ENCODE peak calls at places on chromosome 9, in four cellular contexts. One of them, this sample, is unnamed.

GRCh38 chr9:129037767-129038098 is 1.3 kb downstream of the MIGA2 start:
- DNase-seq in bronchial epithelial cell: no peak
- DNase-seq in CD4-positive, alpha-beta T cell: no peak
- DNase-seq in choroid plexus epithelial cell: no peak
- DNase-seq in this sample: no peak

GRCh38 chr9:35852267-35852815 is 17.9 kb downstream of the OR13J1 start:
- DNase-seq in bronchial epithelial cell: no peak
- DNase-seq in CD4-positive, alpha-beta T cell: no peak
- DNase-seq in choroid plexus epithelial cell: no peak
- DNase-seq in this sample: no peak

GRCh38 chr9:38065369-38066075 is 3.5 kb downstream of the SHB start:
- DNase-seq in choroid plexus epithelial cell: no peak
- DNase-seq in bronchial epithelial cell: no peak
- DNase-seq in CD4-positive, alpha-beta T cell: no peak
- DNase-seq in this sample: no peak

GRCh38 chr9:91812191-91812590 is 137.8 kb downstream of the ROR2 start:
- DNase-seq in CD4-positive, alpha-beta T cell: no peak
- DNase-seq in bronchial epithelial cell: no peak
- DNase-seq in choroid plexus epithelial cell: no peak
- DNase-seq in this sample: no peak

GRCh38 chr9:93092171-93092991 is 3.6 kb upstream of the CARD19 start:
- DNase-seq in CD4-positive, alpha-beta T cell: no peak
- DNase-seq in choroid plexus epithelial cell: no peak
- DNase-seq in bronchial epithelial cell: no peak
- DNase-seq in this sample: no peak

GRCh38 chr9:20378851-20379250 is 243.4 kb downstream of the MLLT3 start:
- DNase-seq in choroid plexus epithelial cell: no peak
- DNase-seq in bronchial epithelial cell: no peak
- DNase-seq in CD4-positive, alpha-beta T cell: no peak
- DNase-seq in this sample: no peak

GRCh38 chr9:124259273-124260078 is 1.7 kb downstream of the NEK6 start:
- DNase-seq in choroid plexus epithelial cell: peak
- DNase-seq in bronchial epithelial cell: peak
- DNase-seq in CD4-positive, alpha-beta T cell: no peak
- DNase-seq in this sample: peak

GRCh38 chr9:30116673-30117217 is 2267.7 kb upstream of the ACO1 start:
- DNase-seq in choroid plexus epithelial cell: no peak
- DNase-seq in CD4-positive, alpha-beta T cell: no peak
- DNase-seq in bronchial epithelial cell: no peak
- DNase-seq in this sample: no peak

GRCh38 chr9:136160939-136161610 is 42.4 kb upstream of the TMEM250 start:
- DNase-seq in CD4-positive, alpha-beta T cell: no peak
- DNase-seq in bronchial epithelial cell: no peak
- DNase-seq in choroid plexus epithelial cell: no peak
- DNase-seq in this sample: no peak

GRCh38 chr9:68653141-68653595 is 51.9 kb upstream of the PIP5K1B start:
- DNase-seq in bronchial epithelial cell: no peak
- DNase-seq in CD4-positive, alpha-beta T cell: no peak
- DNase-seq in choroid plexus epithelial cell: no peak
- DNase-seq in this sample: no peak

GRCh38 chr9:80615964-80616363 is 1044.2 kb downstream of the TLE4 start:
- DNase-seq in CD4-positive, alpha-beta T cell: no peak
- DNase-seq in bronchial epithelial cell: no peak
- DNase-seq in choroid plexus epithelial cell: peak
- DNase-seq in this sample: no peak

GRCh38 chr9:34506623-34507022 is 16.2 kb downstream of the ENHO start:
- DNase-seq in choroid plexus epithelial cell: no peak
- DNase-seq in bronchial epithelial cell: no peak
- DNase-seq in CD4-positive, alpha-beta T cell: no peak
- DNase-seq in this sample: no peak

GRCh38 chr9:84226126-84226525 is 114.4 kb downstream of the SLC28A3 start:
- DNase-seq in bronchial epithelial cell: no peak
- DNase-seq in CD4-positive, alpha-beta T cell: no peak
- DNase-seq in choroid plexus epithelial cell: no peak
- DNase-seq in this sample: no peak

GRCh38 chr9:99019523-99020331 is 76.0 kb downstream of the COL15A1 start:
- DNase-seq in choroid plexus epithelial cell: peak
- DNase-seq in CD4-positive, alpha-beta T cell: no peak
- DNase-seq in bronchial epithelial cell: peak
- DNase-seq in this sample: peak

GRCh38 chr9:136533775-136534157 is 12.1 kb downstream of the NOTCH1 start:
- DNase-seq in bronchial epithelial cell: peak
- DNase-seq in CD4-positive, alpha-beta T cell: peak
- DNase-seq in choroid plexus epithelial cell: no peak
- DNase-seq in this sample: peak

GRCh38 chr9:79764377-79764776 is 192.6 kb downstream of the TLE4 start:
- DNase-seq in bronchial epithelial cell: peak
- DNase-seq in CD4-positive, alpha-beta T cell: no peak
- DNase-seq in choroid plexus epithelial cell: peak
- DNase-seq in this sample: peak

GRCh38 chr9:89461302-89461701 is 36.6 kb downstream of the SEMA4D start:
- DNase-seq in CD4-positive, alpha-beta T cell: no peak
- DNase-seq in bronchial epithelial cell: peak
- DNase-seq in choroid plexus epithelial cell: peak
- DNase-seq in this sample: no peak

GRCh38 chr9:33146298-33146697 is 20.8 kb downstream of the B4GALT1 start:
- DNase-seq in choroid plexus epithelial cell: no peak
- DNase-seq in CD4-positive, alpha-beta T cell: no peak
- DNase-seq in bronchial epithelial cell: no peak
- DNase-seq in this sample: no peak

GRCh38 chr9:131663288-131663687 is 76.6 kb downstream of the RAPGEF1 start:
- DNase-seq in CD4-positive, alpha-beta T cell: no peak
- DNase-seq in bronchial epithelial cell: no peak
- DNase-seq in choroid plexus epithelial cell: no peak
- DNase-seq in this sample: no peak

GRCh38 chr9:97930972-97931371 is 7.0 kb downstream of the HEMGN start:
- DNase-seq in choroid plexus epithelial cell: no peak
- DNase-seq in bronchial epithelial cell: no peak
- DNase-seq in CD4-positive, alpha-beta T cell: no peak
- DNase-seq in this sample: no peak

GRCh38 chr9:125649315-125649714 is 57.7 kb downstream of the MAPKAP1 start:
- DNase-seq in choroid plexus epithelial cell: peak
- DNase-seq in bronchial epithelial cell: peak
- DNase-seq in CD4-positive, alpha-beta T cell: no peak
- DNase-seq in this sample: peak

GRCh38 chr9:82436480-82436879 is 447.9 kb downstream of the SPATA31D1 start:
- DNase-seq in choroid plexus epithelial cell: no peak
- DNase-seq in CD4-positive, alpha-beta T cell: no peak
- DNase-seq in bronchial epithelial cell: peak
- DNase-seq in this sample: peak

GRCh38 chr9:133874061-133874638 is 118.0 kb downstream of the VAV2 start:
- DNase-seq in choroid plexus epithelial cell: peak
- DNase-seq in bronchial epithelial cell: peak
- DNase-seq in CD4-positive, alpha-beta T cell: no peak
- DNase-seq in this sample: peak

GRCh38 chr9:27645166-27645840 is 72.0 kb upstream of the C9orf72 start:
- DNase-seq in bronchial epithelial cell: no peak
- DNase-seq in CD4-positive, alpha-beta T cell: no peak
- DNase-seq in choroid plexus epithelial cell: peak
- DNase-seq in this sample: no peak

GRCh38 chr9:136122425-136123383 is 4.0 kb upstream of the TMEM250 start:
- DNase-seq in CD4-positive, alpha-beta T cell: peak
- DNase-seq in choroid plexus epithelial cell: peak
- DNase-seq in bronchial epithelial cell: no peak
- DNase-seq in this sample: peak

GRCh38 chr9:115118471-115119156 is 657 bp upstream of the TNC start:
- DNase-seq in choroid plexus epithelial cell: peak
- DNase-seq in CD4-positive, alpha-beta T cell: no peak
- DNase-seq in bronchial epithelial cell: peak
- DNase-seq in this sample: peak

GRCh38 chr9:32703635-32704034 is 68.2 kb upstream of the TAF1L start:
- DNase-seq in bronchial epithelial cell: peak
- DNase-seq in CD4-positive, alpha-beta T cell: no peak
- DNase-seq in choroid plexus epithelial cell: peak
- DNase-seq in this sample: peak

DNA sequence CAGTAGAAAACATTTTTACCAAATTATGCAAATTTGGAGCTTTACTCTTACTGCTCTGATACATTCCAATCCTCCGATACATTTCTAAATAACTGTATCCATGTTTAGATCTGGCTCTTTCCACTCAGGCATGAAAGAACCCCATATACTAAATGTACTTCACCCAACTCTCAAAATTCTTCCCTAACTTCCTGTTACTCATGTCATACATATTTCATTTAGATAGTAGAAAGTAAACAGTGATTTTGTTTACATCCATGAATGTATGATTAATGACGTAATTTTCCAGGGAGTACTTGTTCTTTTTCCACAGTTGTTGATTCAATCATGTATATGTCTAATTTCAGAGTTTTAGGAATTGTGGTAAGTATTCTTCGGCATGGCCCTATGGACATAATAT is 1426.5 kb upstream of the C9orf72 start:
- DNase-seq in choroid plexus epithelial cell: peak
- DNase-seq in CD4-positive, alpha-beta T cell: no peak
- DNase-seq in bronchial epithelial cell: peak
- DNase-seq in this sample: peak
- TF ChIP-seq CTCF in choroid plexus epithelial cell: no peak
- TF ChIP-seq CTCF in CD4-positive, alpha-beta T cell: no peak
- TF ChIP-seq CTCF in bronchial epithelial cell: no peak
- TF ChIP-seq CTCF in this sample: no peak

GRCh38 chr9:110334871-110335270 is 2.8 kb downstream of the TXNDC8 start:
- DNase-seq in CD4-positive, alpha-beta T cell: no peak
- DNase-seq in choroid plexus epithelial cell: no peak
- DNase-seq in bronchial epithelial cell: no peak
- DNase-seq in this sample: no peak

GRCh38 chr9:110337727-110338522 is at the start of gene TXNDC8:
- DNase-seq in bronchial epithelial cell: no peak
- DNase-seq in choroid plexus epithelial cell: no peak
- DNase-seq in CD4-positive, alpha-beta T cell: no peak
- DNase-seq in this sample: no peak

GRCh38 chr9:110343537-110343936 is 5.9 kb upstream of the TXNDC8 start:
- DNase-seq in CD4-positive, alpha-beta T cell: no peak
- DNase-seq in choroid plexus epithelial cell: no peak
- DNase-seq in bronchial epithelial cell: no peak
- DNase-seq in this sample: no peak

DNA sequence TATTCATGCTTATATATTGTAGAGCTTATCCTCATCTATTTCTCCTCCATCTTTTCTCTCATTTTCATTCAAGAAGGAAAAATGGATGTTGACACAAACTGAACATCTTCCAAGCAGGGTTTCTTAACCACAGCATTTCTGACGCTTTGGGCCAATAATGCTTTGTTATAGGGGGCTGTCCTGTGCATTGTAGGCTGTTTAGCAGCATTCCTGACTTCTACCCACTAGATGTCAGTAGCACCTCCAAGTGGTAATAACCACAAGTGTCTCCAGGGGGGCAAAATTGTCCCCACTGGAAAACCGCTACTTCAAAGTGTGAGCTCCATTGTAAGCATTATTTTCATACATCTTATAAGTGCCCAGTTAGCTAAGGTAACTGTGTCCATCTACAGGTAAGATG is 2.6 kb upstream of the TXNDC8 start:
- DNase-seq in choroid plexus epithelial cell: peak
- DNase-seq in bronchial epithelial cell: peak
- DNase-seq in CD4-positive, alpha-beta T cell: no peak
- DNase-seq in this sample: peak
- TF ChIP-seq CTCF in choroid plexus epithelial cell: peak
- TF ChIP-seq CTCF in bronchial epithelial cell: peak
- TF ChIP-seq CTCF in CD4-positive, alpha-beta T cell: no peak
- TF ChIP-seq CTCF in this sample: peak

DNA sequence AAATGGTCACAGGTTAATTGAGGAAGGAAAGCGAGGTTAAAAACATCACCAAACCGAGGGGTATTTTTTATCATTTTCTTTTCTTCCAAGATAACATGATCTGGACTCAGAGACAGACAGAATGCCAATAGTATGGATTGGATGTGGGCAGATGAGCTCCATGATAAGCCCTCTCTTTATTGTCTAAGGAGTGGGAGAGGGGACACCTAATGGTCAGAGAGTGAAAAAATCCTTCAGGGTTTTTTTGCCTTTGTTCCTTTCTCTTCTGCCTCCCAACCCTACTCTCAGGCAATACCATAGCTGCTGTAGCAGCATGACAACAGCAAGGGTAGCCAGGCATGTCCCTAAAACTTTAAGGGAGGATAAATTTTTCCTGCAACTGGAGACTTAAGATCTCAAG is 94.7 kb downstream of the DIRAS2 start:
- DNase-seq in CD4-positive, alpha-beta T cell: no peak
- DNase-seq in bronchial epithelial cell: peak
- DNase-seq in choroid plexus epithelial cell: peak
- DNase-seq in this sample: peak
- TF ChIP-seq CTCF in CD4-positive, alpha-beta T cell: no peak
- TF ChIP-seq CTCF in bronchial epithelial cell: peak
- TF ChIP-seq CTCF in choroid plexus epithelial cell: peak
- TF ChIP-seq CTCF in this sample: no peak

DNA sequence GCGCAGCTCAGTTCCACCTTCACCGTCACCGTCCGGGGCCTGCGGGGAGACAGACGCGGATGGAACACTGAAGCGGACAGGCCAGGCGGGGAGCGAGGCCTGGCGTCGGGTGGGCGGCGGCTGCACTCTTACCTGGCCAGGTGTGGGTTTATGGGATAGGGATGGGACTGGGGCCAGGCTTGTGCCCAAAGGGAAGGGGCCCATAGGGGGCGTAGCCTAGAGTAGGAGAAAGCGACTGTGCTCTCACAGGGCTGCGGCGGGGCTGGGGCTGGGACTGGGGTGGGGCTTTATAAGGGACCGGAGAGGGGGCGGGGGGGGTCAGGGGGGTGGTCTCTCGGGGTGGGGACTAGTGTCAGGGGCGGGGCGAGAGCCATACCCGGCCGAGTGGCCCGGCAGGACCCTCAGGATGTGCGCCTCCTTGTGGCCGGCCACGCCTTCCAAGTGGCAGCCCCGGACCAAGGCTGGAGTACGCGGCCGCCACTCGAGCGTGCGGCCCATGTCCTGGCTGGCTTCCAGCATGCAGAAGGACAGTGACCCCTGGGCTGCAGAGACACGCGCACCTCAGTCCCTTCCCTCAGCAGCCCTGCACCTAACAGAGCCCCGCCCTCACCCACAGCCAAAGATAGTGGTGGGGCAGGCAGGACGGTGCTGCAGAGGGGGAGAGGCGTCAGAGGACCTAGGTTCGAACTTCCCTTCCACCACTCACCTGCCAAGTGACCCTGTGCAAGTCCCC is 22.8 kb downstream of the FPGS start:
- DNase-seq in choroid plexus epithelial cell: no peak
- DNase-seq in bronchial epithelial cell: no peak
- DNase-seq in CD4-positive, alpha-beta T cell: no peak
- DNase-seq in this sample: no peak
- TF ChIP-seq CTCF in choroid plexus epithelial cell: peak
- TF ChIP-seq CTCF in bronchial epithelial cell: peak
- TF ChIP-seq CTCF in CD4-positive, alpha-beta T cell: no peak
- TF ChIP-seq CTCF in this sample: peak